ENCODE peak calls at places on chromosomes 6 and 20, in six cellular contexts. G is activated naive CD8-positive, alpha-beta T cell treated with anti-CD3 and anti-CD28 coated beads, Interleukin-2, amount 10 ng/mL, durations not matched to agents 7 days and 5 days; P is OCI-LY7; I is natural killer cell; U is naive thymus-derived CD8-positive, alpha-beta T cell; Q is uterus. V is an unnamed sample.
A peak's percentile ranks its signal among the peaks of the same experiment; 100 is the strongest.

GRCh38 chr6:163324326-163324927 is 90.1 kb upstream of the QKI start:
- DNase-seq in G (no peak), P (no peak), I (no peak), U (no peak), Q (no peak), V (no peak)

GRCh38 chr6:2959909-2960719 is 11.3 kb downstream of the SERPINB6 start:
- DNase-seq in G (no peak), P (no peak), I (no peak), U (no peak), Q (no peak), V (no peak)

GRCh38 chr6:108635505-108636226 is 74.9 kb downstream of the FOXO3 start:
- DNase-seq in G (peak; percentile 48), P (peak; percentile 31), I (peak; percentile 55), U (peak; percentile 54), Q (no peak), V (peak; percentile 18)

GRCh38 chr6:52595000-52595795 is 18.3 kb upstream of the TRAM2 start:
- DNase-seq in G (no peak), P (peak; percentile 68), I (no peak), U (no peak), Q (peak; percentile 63), V (no peak)

GRCh38 chr20:37911838-37912273 is 8.9 kb downstream of the VSTM2L start:
- DNase-seq in G (no peak), P (no peak), I (no peak), U (no peak), Q (peak; percentile 74), V (no peak)

GRCh38 chr6:37239511-37239910 is 18.1 kb upstream of the TBC1D22B start:
- DNase-seq in G (no peak), P (no peak), I (no peak), U (no peak), Q (no peak), V (no peak)

GRCh38 chr6:69391106-69391505 is 405.7 kb downstream of the LMBRD1 start:
- DNase-seq in G (no peak), P (no peak), I (no peak), U (no peak), Q (no peak), V (no peak)

GRCh38 chr6:32980488-32981038 is 12.2 kb downstream of the BRD2 start:
- DNase-seq in G (no peak), P (no peak), I (no peak), U (no peak), Q (no peak), V (no peak)

GRCh38 chr20:59814835-59815340 is 118.5 kb downstream of the SYCP2 start:
- DNase-seq in G (no peak), P (no peak), I (no peak), U (no peak), Q (no peak), V (no peak)

GRCh38 chr6:38443750-38444149 is 196.0 kb downstream of the BTBD9 start:
- DNase-seq in G (no peak), P (no peak), I (no peak), U (no peak), Q (no peak), V (no peak)

GRCh38 chr20:57560554-57561355 is at the start of gene PCK1:
- DNase-seq in G (no peak), P (no peak), I (no peak), U (no peak), Q (peak; percentile 65), V (no peak)

GRCh38 chr20:23668477-23668951 is 20.3 kb downstream of the CST4 start:
- DNase-seq in G (peak; percentile 44), P (peak; percentile 53), I (no peak), U (peak; percentile 30), Q (peak; percentile 40), V (peak; percentile 4)

GRCh38 chr6:98871057-98871456 is 36.7 kb downstream of the POU3F2 start:
- DNase-seq in G (no peak), P (no peak), I (no peak), U (no peak), Q (no peak), V (no peak)

GRCh38 chr6:167948716-167949115 is 48.8 kb upstream of the KIF25 start:
- DNase-seq in G (no peak), P (no peak), I (no peak), U (no peak), Q (no peak), V (no peak)

GRCh38 chr6:49118475-49118874 is 344.6 kb downstream of the MMUT start:
- DNase-seq in G (no peak), P (no peak), I (no peak), U (no peak), Q (no peak), V (no peak)

GRCh38 chr6:135974416-135974815 is 122.9 kb downstream of the PDE7B start:
- DNase-seq in G (no peak), P (no peak), I (no peak), U (no peak), Q (no peak), V (no peak)

GRCh38 chr20:1930165-1930564 is 35.0 kb downstream of the SIRPA start:
- DNase-seq in G (no peak), P (no peak), I (no peak), U (no peak), Q (no peak), V (no peak)

GRCh38 chr6:61809004-61809595 is 476.9 kb downstream of the KHDRBS2 start:
- DNase-seq in G (no peak), P (peak; percentile 23), I (no peak), U (no peak), Q (no peak), V (no peak)

GRCh38 chr20:4041748-4042411 is 26.5 kb upstream of the RNF24 start:
- DNase-seq in G (no peak), P (no peak), I (no peak), U (no peak), Q (peak; percentile 54), V (no peak)

GRCh38 chr6:30883743-30884520 is at the start of gene DDR1:
- DNase-seq in G (peak; percentile 68), P (peak; percentile 58), I (no peak), U (peak; percentile 26), Q (peak; percentile 84), V (peak; percentile 24)

GRCh38 chr20:24118096-24118780 is 129.7 kb upstream of the GGTLC1 start:
- DNase-seq in G (no peak), P (no peak), I (no peak), U (no peak), Q (no peak), V (no peak)

GRCh38 chr6:15301179-15302006 is 55.5 kb downstream of the JARID2 start:
- DNase-seq in G (no peak), P (no peak), I (no peak), U (no peak), Q (no peak), V (no peak)

GRCh38 chr6:122969999-122970398 is 26.0 kb upstream of the CLVS2 start:
- DNase-seq in G (no peak), P (no peak), I (no peak), U (no peak), Q (no peak), V (no peak)

GRCh38 chr20:44582321-44583025 is at the start of gene PKIG:
- DNase-seq in G (no peak), P (peak; percentile 48), I (no peak), U (no peak), Q (peak; percentile 79), V (no peak)

GRCh38 chr20:54416770-54417169 is 58.6 kb upstream of the DOK5 start:
- DNase-seq in G (no peak), P (no peak), I (no peak), U (no peak), Q (no peak), V (no peak)

GRCh38 chr6:67200626-67201403 is 1434.3 kb upstream of the ADGRB3 start:
- DNase-seq in G (no peak), P (no peak), I (no peak), U (no peak), Q (no peak), V (no peak)

GRCh38 chr6:29502597-29502996 is 14.8 kb upstream of the MAS1L start:
- DNase-seq in G (no peak), P (no peak), I (no peak), U (no peak), Q (no peak), V (no peak)

GRCh38 chr20:44110816-44111568 is 76.0 kb downstream of the JPH2 start:
- DNase-seq in G (no peak), P (no peak), I (no peak), U (no peak), Q (no peak), V (no peak)

GRCh38 chr20:24705486-24705885 is 236.1 kb downstream of the SYNDIG1 start:
- DNase-seq in G (no peak), P (no peak), I (no peak), U (no peak), Q (no peak), V (no peak)

GRCh38 chr6:44053760-44054556 is 73.3 kb downstream of the MRPL14 start:
- DNase-seq in G (no peak), P (no peak), I (no peak), U (no peak), Q (no peak), V (no peak)

GRCh38 chr6:26394289-26394688 is 7.8 kb upstream of the BTN3A1 start:
- DNase-seq in G (no peak), P (no peak), I (no peak), U (no peak), Q (no peak), V (no peak)

GRCh38 chr6:55438217-55438616 is 110.9 kb downstream of the GFRAL start:
- DNase-seq in G (no peak), P (no peak), I (no peak), U (no peak), Q (no peak), V (no peak)

GRCh38 chr20:57667385-57667784 is 42.4 kb downstream of the PMEPA1 start:
- DNase-seq in G (no peak), P (no peak), I (no peak), U (no peak), Q (no peak), V (no peak)

GRCh38 chr6:109491207-109491938 is 8.4 kb upstream of the ZBTB24 start:
- DNase-seq in G (peak; percentile 38), P (no peak), I (no peak), U (no peak), Q (no peak), V (peak; percentile 48)

GRCh38 chr20:23435675-23436539 is 3.6 kb upstream of the CSTL1 start:
- DNase-seq in G (no peak), P (no peak), I (no peak), U (no peak), Q (no peak), V (no peak)

GRCh38 chr6:146470091-146470770 is 73.4 kb upstream of the RAB32 start:
- DNase-seq in G (no peak), P (no peak), I (no peak), U (no peak), Q (no peak), V (no peak)

GRCh38 chr20:59403261-59403961 is 103.0 kb downstream of the EDN3 start:
- DNase-seq in G (peak; percentile 89), P (peak; percentile 39), I (peak; percentile 75), U (peak; percentile 85), Q (no peak), V (peak; percentile 63)

GRCh38 chr20:2387180-2387577 is 6.5 kb downstream of the TGM6 start:
- DNase-seq in G (peak; percentile 65), P (peak; percentile 66), I (no peak), U (peak; percentile 25), Q (no peak), V (no peak)

GRCh38 chr6:112149719-112150263 is 62.4 kb downstream of the FAM229B start:
- DNase-seq in G (no peak), P (no peak), I (no peak), U (no peak), Q (peak; percentile 74), V (no peak)

V was measured in central memory CD4-positive, alpha-beta T cell.